ENCODE peak calls at places on chromosomes 11 and 22, in seven cellular contexts. V, P, U, B, I, D and A are unnamed samples.

GRCh38 chr22:44341431-44342346 is 28.9 kb upstream of the SHISAL1 start:
- DNase-seq in P (no peak), U (no peak), I (no peak), B (no peak), V (peak), D (no peak), A (no peak)

GRCh38 chr11:11010624-11011127 is 152.8 kb upstream of the ZBED5 start:
- DNase-seq in V (no peak), U (no peak), I (no peak), D (peak), P (no peak), B (no peak), A (peak)

GRCh38 chr22:49925525-49926128 is 7.2 kb downstream of the CRELD2 start:
- DNase-seq in P (peak), B (peak), V (no peak), I (peak), U (no peak), D (no peak), A (no peak)

GRCh38 chr11:103907548-103908455 is 128.6 kb upstream of the DDI1 start:
- DNase-seq in V (no peak), P (peak), U (no peak), B (no peak), D (no peak), I (no peak), A (no peak)

GRCh38 chr22:20507253-20508066 is at the start of gene MED15:
- DNase-seq in U (peak), B (peak), D (peak), I (peak), P (peak), V (peak), A (peak)

GRCh38 chr11:7376386-7376785 is 108.9 kb upstream of the OLFML1 start:
- DNase-seq in I (no peak), V (no peak), B (no peak), P (no peak), D (no peak), U (no peak), A (no peak)

GRCh38 chr11:103892603-103893002 is 143.8 kb upstream of the DDI1 start:
- DNase-seq in D (no peak), B (no peak), P (no peak), U (no peak), V (no peak), I (no peak), A (no peak)

GRCh38 chr11:130449996-130450419 is 1.6 kb downstream of the ADAMTS15 start:
- DNase-seq in B (no peak), P (no peak), V (peak), I (no peak), U (no peak), D (no peak), A (no peak)

GRCh38 chr11:38543311-38543710 is 1945.3 kb upstream of the RAG2 start:
- DNase-seq in P (no peak), D (no peak), U (no peak), V (peak), B (no peak), I (no peak), A (no peak)

GRCh38 chr11:119006696-119007095 is 8.8 kb downstream of the CENATAC start:
- DNase-seq in P (no peak), V (no peak), I (no peak), U (no peak), D (no peak), B (no peak), A (no peak)

GRCh38 chr11:20672575-20672974 is 3.2 kb downstream of the NELL1 start:
- DNase-seq in I (no peak), B (no peak), V (no peak), P (peak), U (no peak), D (peak), A (no peak)

GRCh38 chr11:113256431-113257227 is 57.8 kb upstream of the TTC12 start:
- DNase-seq in V (no peak), I (no peak), D (no peak), U (no peak), P (no peak), B (no peak), A (no peak)

GRCh38 chr11:47376543-47377371 is 1.6 kb downstream of the SPI1 start:
- DNase-seq in P (peak), D (no peak), U (no peak), V (no peak), B (no peak), I (no peak), A (no peak)

GRCh38 chr22:28978863-28979799 is 82.5 kb downstream of the C22orf31 start:
- DNase-seq in V (no peak), D (no peak), U (no peak), B (no peak), I (no peak), P (no peak), A (no peak)

GRCh38 chr11:37449146-37449545 is 851.1 kb upstream of the RAG2 start:
- DNase-seq in U (no peak), I (no peak), B (no peak), D (no peak), P (peak), V (peak), A (no peak)

GRCh38 chr11:12222099-12222751 is 111.8 kb downstream of the MICAL2 start:
- DNase-seq in I (no peak), U (no peak), P (no peak), V (no peak), D (no peak), B (no peak), A (peak)

GRCh38 chr11:57751676-57752253 is at the start of gene BTBD18:
- DNase-seq in V (peak), D (peak), B (no peak), P (peak), I (no peak), U (peak), A (no peak)

GRCh38 chr11:68127791-68128681 is 6.8 kb upstream of the CHKA start:
- DNase-seq in V (peak), D (peak), U (peak), P (no peak), I (no peak), B (no peak), A (peak)

GRCh38 chr22:20117656-20118571 is 888 bp upstream of the TRMT2A start:
- DNase-seq in U (no peak), D (no peak), P (peak), B (peak), V (no peak), I (peak), A (no peak)

GRCh38 chr22:28736296-28737155 is 5.1 kb downstream of the CHEK2 start:
- DNase-seq in D (no peak), U (no peak), B (no peak), P (no peak), I (no peak), V (no peak), A (no peak)

GRCh38 chr11:18618341-18619025 is 15.7 kb downstream of the SPTY2D1 start:
- DNase-seq in U (no peak), D (no peak), P (no peak), I (no peak), V (peak), B (no peak), A (no peak)

GRCh38 chr22:22692707-22693530 is 48.5 kb downstream of the GGTLC2 start:
- DNase-seq in B (peak), I (peak), P (peak), V (peak), D (peak), U (no peak), A (no peak)

GRCh38 chr11:95652002-95652472 is 137.5 kb downstream of the FAM76B start:
- DNase-seq in I (no peak), U (no peak), B (no peak), D (no peak), V (peak), P (no peak), A (no peak)

GRCh38 chr11:64415286-64415685 is 56.3 kb downstream of the RPS6KA4 start:
- DNase-seq in P (no peak), D (no peak), V (no peak), B (no peak), I (no peak), U (no peak), A (no peak)

GRCh38 chr11:63775221-63775620 is 6.6 kb upstream of the ZFTA start:
- DNase-seq in I (no peak), P (no peak), U (no peak), D (no peak), V (no peak), B (no peak), A (no peak)

GRCh38 chr11:10450451-10451398 is 4.3 kb upstream of the AMPD3 start:
- DNase-seq in P (no peak), I (peak), V (peak), B (peak), U (peak), D (peak), A (peak)

GRCh38 chr22:44355688-44356070 is 42.9 kb upstream of the SHISAL1 start:
- DNase-seq in U (no peak), P (no peak), V (no peak), I (no peak), D (no peak), B (no peak), A (no peak)

GRCh38 chr11:12467610-12468009 is 90.2 kb downstream of the PARVA start:
- DNase-seq in V (no peak), I (no peak), U (no peak), P (no peak), B (no peak), D (no peak), A (no peak)

GRCh38 chr11:8812438-8812837 is 98.6 kb upstream of the AKIP1 start:
- DNase-seq in P (no peak), U (no peak), D (no peak), V (peak), I (no peak), B (no peak), A (no peak)